ENCODE peak calls at places on chromosomes 16 and 17, in eight cellular contexts. C is EL; E is SK-N-SH; K is amygdala; W is activated CD8-positive, alpha-beta T cell treated with anti-CD3 and anti-CD28 coated beads for 36 hours; B is iris pigment epithelial cell; H is frontal cortex; I is activated CD4-positive, alpha-beta T cell treated with anti-CD3 and anti-CD28 coated beads for 4 hours. O is an unnamed sample.
A peak's percentile ranks its signal among the peaks of the same experiment; 100 is the strongest.

GRCh38 chr17:76700627-76701470 is 9.9 kb downstream of the MXRA7 start:
- DNase-seq in K (no peak), E (peak; percentile 85), C (peak; percentile 91), B (peak; percentile 92), I (no peak), W (no peak), H (no peak), O (peak; percentile 70)

GRCh38 chr16:85759631-85760419 is 8.9 kb upstream of the C16orf74 start:
- DNase-seq in E (no peak), C (no peak), B (no peak), H (no peak), W (peak; percentile 59), K (no peak), I (no peak), O (no peak)

GRCh38 chr16:82395212-82395611 is 225.2 kb upstream of the MPHOSPH6 start:
- DNase-seq in E (no peak), K (no peak), C (no peak), I (no peak), W (no peak), H (no peak), B (no peak), O (no peak)

GRCh38 chr16:89922884-89923639 is at the start of gene TUBB3:
- DNase-seq in E (peak; percentile 97), B (peak; percentile 84), H (peak; percentile 99), I (no peak), W (peak; percentile 60), K (peak; percentile 67), C (peak; percentile 85), O (peak; percentile 99)

GRCh38 chr16:72873853-72874252 is 174.1 kb downstream of the ZFHX3 start:
- DNase-seq in K (no peak), E (no peak), C (peak; percentile 11), I (no peak), B (no peak), W (no peak), H (no peak), O (no peak)

GRCh38 chr16:85303354-85303883 is 191.1 kb upstream of the CIBAR2 start:
- DNase-seq in I (peak; percentile 65), C (no peak), H (peak; percentile 63), K (peak; percentile 68), W (peak; percentile 85), B (no peak), E (peak; percentile 81), O (no peak)

GRCh38 chr17:48907713-48908046 is 527 bp upstream of the UBE2Z start:
- DNase-seq in K (no peak), E (no peak), I (no peak), W (no peak), B (peak; percentile 77), C (no peak), H (peak; percentile 38), O (no peak)

GRCh38 chr17:78583091-78583490 is 5.9 kb upstream of the DNAH17 start:
- DNase-seq in B (peak; percentile 40), K (no peak), H (no peak), W (peak; percentile 20), I (no peak), E (peak; percentile 63), C (peak; percentile 12), O (no peak)

GRCh38 chr17:15262291-15263205 is 2.6 kb downstream of the PMP22 start:
- DNase-seq in I (no peak), C (peak; percentile 91), E (peak; percentile 84), K (peak; percentile 87), W (peak; percentile 27), B (peak; percentile 90), H (peak; percentile 88), O (peak; percentile 79)

GRCh38 chr17:73069846-73070245 is 22.6 kb downstream of the SLC39A11 start:
- DNase-seq in E (no peak), I (no peak), B (no peak), K (no peak), H (no peak), C (no peak), W (no peak), O (no peak)